ENCODE peak calls at places on chromosome 15, in four cellular contexts. One of them, this sample, is unnamed.

GRCh38 chr15:82571722-82572222 is 31.5 kb upstream of the RPS17 start:
- DNase-seq in astrocyte of the spinal cord: peak; percentile 60
- DNase-seq in spleen: no peak
- DNase-seq in activated CD8-positive, alpha-beta T cell treated with anti-CD3 and anti-CD28 coated beads for 36 hours: peak; percentile 3
- DNase-seq in this sample: no peak

GRCh38 chr15:64637412-64637811 is 138.0 kb downstream of the RBPMS2 start:
- DNase-seq in activated CD8-positive, alpha-beta T cell treated with anti-CD3 and anti-CD28 coated beads for 36 hours: no peak
- DNase-seq in spleen: no peak
- DNase-seq in astrocyte of the spinal cord: no peak
- DNase-seq in this sample: no peak

GRCh38 chr15:47688573-47689086 is 28.7 kb upstream of the SEMA6D start:
- DNase-seq in activated CD8-positive, alpha-beta T cell treated with anti-CD3 and anti-CD28 coated beads for 36 hours: no peak
- DNase-seq in spleen: no peak
- DNase-seq in astrocyte of the spinal cord: peak; percentile 32
- DNase-seq in this sample: no peak

GRCh38 chr15:53472883-53473282 is 286.6 kb downstream of the WDR72 start:
- DNase-seq in spleen: no peak
- DNase-seq in astrocyte of the spinal cord: no peak
- DNase-seq in activated CD8-positive, alpha-beta T cell treated with anti-CD3 and anti-CD28 coated beads for 36 hours: no peak
- DNase-seq in this sample: no peak

GRCh38 chr15:70323111-70323851 is 225.6 kb upstream of the TLE3 start:
- DNase-seq in astrocyte of the spinal cord: peak; percentile 60
- DNase-seq in activated CD8-positive, alpha-beta T cell treated with anti-CD3 and anti-CD28 coated beads for 36 hours: no peak
- DNase-seq in spleen: no peak
- DNase-seq in this sample: no peak

GRCh38 chr15:74225928-74226327 is 10.2 kb upstream of the CCDC33 start:
- DNase-seq in spleen: no peak
- DNase-seq in astrocyte of the spinal cord: no peak
- DNase-seq in activated CD8-positive, alpha-beta T cell treated with anti-CD3 and anti-CD28 coated beads for 36 hours: no peak
- DNase-seq in this sample: no peak

GRCh38 chr15:47194718-47195117 is 522.6 kb upstream of the SEMA6D start:
- DNase-seq in activated CD8-positive, alpha-beta T cell treated with anti-CD3 and anti-CD28 coated beads for 36 hours: no peak
- DNase-seq in astrocyte of the spinal cord: peak; percentile 54
- DNase-seq in spleen: no peak
- DNase-seq in this sample: no peak

GRCh38 chr15:29097168-29097567 is 172.5 kb downstream of the NSMCE3 start:
- DNase-seq in activated CD8-positive, alpha-beta T cell treated with anti-CD3 and anti-CD28 coated beads for 36 hours: no peak
- DNase-seq in astrocyte of the spinal cord: no peak
- DNase-seq in spleen: peak; percentile 72
- DNase-seq in this sample: peak; percentile 91

GRCh38 chr15:67266870-67267269 is 12.3 kb downstream of the IQCH start:
- DNase-seq in activated CD8-positive, alpha-beta T cell treated with anti-CD3 and anti-CD28 coated beads for 36 hours: no peak
- DNase-seq in spleen: no peak
- DNase-seq in astrocyte of the spinal cord: no peak
- DNase-seq in this sample: no peak

GRCh38 chr15:39845582-39845981 is 62.9 kb upstream of the FSIP1 start:
- DNase-seq in spleen: no peak
- DNase-seq in activated CD8-positive, alpha-beta T cell treated with anti-CD3 and anti-CD28 coated beads for 36 hours: no peak
- DNase-seq in astrocyte of the spinal cord: no peak
- DNase-seq in this sample: no peak

GRCh38 chr15:39172380-39173281 is 408.2 kb upstream of the THBS1 start:
- DNase-seq in astrocyte of the spinal cord: peak; percentile 77
- DNase-seq in spleen: no peak
- DNase-seq in activated CD8-positive, alpha-beta T cell treated with anti-CD3 and anti-CD28 coated beads for 36 hours: no peak
- DNase-seq in this sample: no peak

GRCh38 chr15:69319384-69320375 is 21.0 kb downstream of the PAQR5 start:
- DNase-seq in spleen: no peak
- DNase-seq in astrocyte of the spinal cord: no peak
- DNase-seq in activated CD8-positive, alpha-beta T cell treated with anti-CD3 and anti-CD28 coated beads for 36 hours: no peak
- DNase-seq in this sample: no peak

GRCh38 chr15:78944669-78945407 is at the start of gene CTSH:
- DNase-seq in astrocyte of the spinal cord: no peak
- DNase-seq in spleen: peak; percentile 96
- DNase-seq in activated CD8-positive, alpha-beta T cell treated with anti-CD3 and anti-CD28 coated beads for 36 hours: peak; percentile 76
- DNase-seq in this sample: peak; percentile 92

GRCh38 chr15:64284037-64284436 is 71.9 kb downstream of the CSNK1G1 start:
- DNase-seq in spleen: no peak
- DNase-seq in astrocyte of the spinal cord: peak; percentile 63
- DNase-seq in activated CD8-positive, alpha-beta T cell treated with anti-CD3 and anti-CD28 coated beads for 36 hours: no peak
- DNase-seq in this sample: no peak

GRCh38 chr15:40493089-40493840 is 22.5 kb downstream of the CHST14 start:
- DNase-seq in astrocyte of the spinal cord: no peak
- DNase-seq in activated CD8-positive, alpha-beta T cell treated with anti-CD3 and anti-CD28 coated beads for 36 hours: peak; percentile 84
- DNase-seq in spleen: no peak
- DNase-seq in this sample: no peak

GRCh38 chr15:67126551-67127333 is 61.3 kb downstream of the SMAD3 start:
- DNase-seq in spleen: peak; percentile 42
- DNase-seq in astrocyte of the spinal cord: no peak
- DNase-seq in activated CD8-positive, alpha-beta T cell treated with anti-CD3 and anti-CD28 coated beads for 36 hours: no peak
- DNase-seq in this sample: no peak

GRCh38 chr15:41928637-41929620 is 35.1 kb upstream of the SPTBN5 start:
- DNase-seq in activated CD8-positive, alpha-beta T cell treated with anti-CD3 and anti-CD28 coated beads for 36 hours: peak; percentile 45
- DNase-seq in astrocyte of the spinal cord: no peak
- DNase-seq in spleen: peak; percentile 87
- DNase-seq in this sample: no peak

GRCh38 chr15:88890495-88890894 is 4.8 kb downstream of the HAPLN3 start:
- DNase-seq in activated CD8-positive, alpha-beta T cell treated with anti-CD3 and anti-CD28 coated beads for 36 hours: no peak
- DNase-seq in astrocyte of the spinal cord: peak; percentile 20
- DNase-seq in spleen: no peak
- DNase-seq in this sample: no peak

GRCh38 chr15:70477750-70478250 is 285.6 kb downstream of the UACA start:
- DNase-seq in spleen: peak; percentile 54
- DNase-seq in activated CD8-positive, alpha-beta T cell treated with anti-CD3 and anti-CD28 coated beads for 36 hours: no peak
- DNase-seq in astrocyte of the spinal cord: no peak
- DNase-seq in this sample: peak; percentile 64

GRCh38 chr15:79962178-79962577 is 8.8 kb downstream of the BCL2A1 start:
- DNase-seq in activated CD8-positive, alpha-beta T cell treated with anti-CD3 and anti-CD28 coated beads for 36 hours: no peak
- DNase-seq in astrocyte of the spinal cord: no peak
- DNase-seq in spleen: no peak
- DNase-seq in this sample: no peak

GRCh38 chr15:79494392-79494909 is 62.3 kb downstream of the MINAR1 start:
- DNase-seq in activated CD8-positive, alpha-beta T cell treated with anti-CD3 and anti-CD28 coated beads for 36 hours: no peak
- DNase-seq in astrocyte of the spinal cord: no peak
- DNase-seq in spleen: no peak
- DNase-seq in this sample: no peak

GRCh38 chr15:85580914-85581313 is 200.5 kb downstream of the AKAP13 start:
- DNase-seq in spleen: peak; percentile 88
- DNase-seq in astrocyte of the spinal cord: no peak
- DNase-seq in activated CD8-positive, alpha-beta T cell treated with anti-CD3 and anti-CD28 coated beads for 36 hours: peak; percentile 84
- DNase-seq in this sample: no peak

GRCh38 chr15:90101130-90101968 is 919 bp downstream of the IDH2 start:
- DNase-seq in astrocyte of the spinal cord: no peak
- DNase-seq in spleen: peak; percentile 91
- DNase-seq in activated CD8-positive, alpha-beta T cell treated with anti-CD3 and anti-CD28 coated beads for 36 hours: peak; percentile 57
- DNase-seq in this sample: no peak

GRCh38 chr15:28021281-28022039 is 77.7 kb downstream of the OCA2 start:
- DNase-seq in astrocyte of the spinal cord: peak; percentile 96
- DNase-seq in activated CD8-positive, alpha-beta T cell treated with anti-CD3 and anti-CD28 coated beads for 36 hours: peak; percentile 27
- DNase-seq in spleen: no peak
- DNase-seq in this sample: no peak

GRCh38 chr15:74995779-74996765 is 709 bp downstream of the SCAMP5 start:
- DNase-seq in astrocyte of the spinal cord: no peak
- DNase-seq in activated CD8-positive, alpha-beta T cell treated with anti-CD3 and anti-CD28 coated beads for 36 hours: no peak
- DNase-seq in spleen: peak; percentile 66
- DNase-seq in this sample: no peak

GRCh38 chr15:75578206-75578947 is 738 bp downstream of the PTPN9 start:
- DNase-seq in astrocyte of the spinal cord: no peak
- DNase-seq in activated CD8-positive, alpha-beta T cell treated with anti-CD3 and anti-CD28 coated beads for 36 hours: peak; percentile 15
- DNase-seq in spleen: peak; percentile 89
- DNase-seq in this sample: no peak

GRCh38 chr15:83516935-83517334 is 69.8 kb downstream of the SH3GL3 start:
- DNase-seq in activated CD8-positive, alpha-beta T cell treated with anti-CD3 and anti-CD28 coated beads for 36 hours: no peak
- DNase-seq in spleen: no peak
- DNase-seq in astrocyte of the spinal cord: peak; percentile 6
- DNase-seq in this sample: no peak

GRCh38 chr15:67083135-67083766 is 17.8 kb downstream of the SMAD3 start:
- DNase-seq in astrocyte of the spinal cord: no peak
- DNase-seq in spleen: no peak
- DNase-seq in activated CD8-positive, alpha-beta T cell treated with anti-CD3 and anti-CD28 coated beads for 36 hours: no peak
- DNase-seq in this sample: no peak

GRCh38 chr15:95937128-95937528 is 393.4 kb upstream of the NR2F2 start:
- DNase-seq in activated CD8-positive, alpha-beta T cell treated with anti-CD3 and anti-CD28 coated beads for 36 hours: no peak
- DNase-seq in spleen: no peak
- DNase-seq in astrocyte of the spinal cord: no peak
- DNase-seq in this sample: no peak

GRCh38 chr15:59332009-59332408 is 40.7 kb downstream of the MYO1E start:
- DNase-seq in activated CD8-positive, alpha-beta T cell treated with anti-CD3 and anti-CD28 coated beads for 36 hours: no peak
- DNase-seq in astrocyte of the spinal cord: no peak
- DNase-seq in spleen: no peak
- DNase-seq in this sample: no peak

GRCh38 chr15:33089878-33090757 is 104.4 kb downstream of the FMN1 start:
- DNase-seq in activated CD8-positive, alpha-beta T cell treated with anti-CD3 and anti-CD28 coated beads for 36 hours: no peak
- DNase-seq in spleen: no peak
- DNase-seq in astrocyte of the spinal cord: peak; percentile 75
- DNase-seq in this sample: no peak

GRCh38 chr15:38559908-38560307 is 4.7 kb downstream of the RASGRP1 start:
- DNase-seq in astrocyte of the spinal cord: no peak
- DNase-seq in activated CD8-positive, alpha-beta T cell treated with anti-CD3 and anti-CD28 coated beads for 36 hours: no peak
- DNase-seq in spleen: no peak
- DNase-seq in this sample: no peak

GRCh38 chr15:58517682-58518525 is 86.1 kb downstream of the LIPC start:
- DNase-seq in activated CD8-positive, alpha-beta T cell treated with anti-CD3 and anti-CD28 coated beads for 36 hours: peak; percentile 43
- DNase-seq in spleen: no peak
- DNase-seq in astrocyte of the spinal cord: no peak
- DNase-seq in this sample: no peak

GRCh38 chr15:52011711-52012144 is 7.3 kb upstream of the MAPK6 start:
- DNase-seq in spleen: no peak
- DNase-seq in activated CD8-positive, alpha-beta T cell treated with anti-CD3 and anti-CD28 coated beads for 36 hours: no peak
- DNase-seq in astrocyte of the spinal cord: no peak
- DNase-seq in this sample: no peak

GRCh38 chr15:95087253-95087609 is 855.9 kb downstream of the MCTP2 start:
- DNase-seq in activated CD8-positive, alpha-beta T cell treated with anti-CD3 and anti-CD28 coated beads for 36 hours: no peak
- DNase-seq in spleen: no peak
- DNase-seq in astrocyte of the spinal cord: peak; percentile 33
- DNase-seq in this sample: no peak

DNA sequence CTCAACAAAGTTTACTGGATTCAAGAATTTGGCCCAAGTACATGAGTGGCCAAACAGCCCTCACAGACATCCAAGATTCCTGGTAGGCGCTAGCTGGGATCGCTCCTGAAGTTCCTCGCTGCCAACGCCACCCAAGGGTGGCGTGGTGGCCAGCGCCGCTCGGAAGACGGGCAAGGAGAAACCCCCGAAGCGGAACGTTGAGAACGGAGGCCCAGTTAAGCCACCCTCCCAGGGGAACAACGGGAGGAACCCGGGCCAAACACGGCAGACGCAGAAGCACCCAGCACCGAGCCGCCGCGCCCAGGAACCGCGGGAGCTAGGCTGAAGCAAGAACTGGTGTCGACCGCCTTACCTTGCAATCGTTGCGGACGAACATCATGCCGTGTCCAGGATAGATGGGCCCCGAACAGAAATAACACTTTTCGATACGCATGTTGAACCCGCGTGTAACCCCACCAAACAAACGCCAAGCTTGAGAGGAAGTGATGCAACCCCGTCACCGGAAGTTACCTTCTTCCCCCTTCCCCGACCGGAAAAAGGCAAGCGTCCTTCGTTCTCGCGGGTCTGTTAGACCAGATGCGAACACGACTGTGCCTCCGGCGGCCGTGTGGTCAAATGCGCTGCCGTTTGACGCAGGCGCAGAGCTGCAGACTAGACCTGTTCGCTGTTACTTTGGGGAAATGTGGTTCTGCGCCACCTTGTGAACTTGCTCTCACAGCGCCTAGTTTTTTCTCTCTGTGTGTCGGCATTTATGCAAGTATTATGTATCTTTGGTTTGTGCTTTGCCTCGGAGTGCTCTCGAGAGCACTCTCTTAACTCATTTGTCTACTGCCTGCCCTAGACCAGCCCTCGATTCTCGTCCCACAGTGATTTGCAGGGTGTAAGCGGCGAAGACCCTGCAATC is at the start of gene RSL24D1:
- DNase-seq in activated CD8-positive, alpha-beta T cell treated with anti-CD3 and anti-CD28 coated beads for 36 hours: peak; percentile 98
- DNase-seq in spleen: peak; percentile 99
- DNase-seq in astrocyte of the spinal cord: peak; percentile 99
- DNase-seq in this sample: peak; percentile 97
- TF ChIP-seq CTCF in activated CD8-positive, alpha-beta T cell treated with anti-CD3 and anti-CD28 coated beads for 36 hours: peak; percentile 38
- TF ChIP-seq CTCF in spleen: peak; percentile 63
- TF ChIP-seq CTCF in astrocyte of the spinal cord: peak; percentile 38
- TF ChIP-seq CTCF in this sample: peak; percentile 69

GRCh38 chr15:57329582-57330367 is 46.5 kb upstream of the CGNL1 start:
- DNase-seq in spleen: no peak
- DNase-seq in activated CD8-positive, alpha-beta T cell treated with anti-CD3 and anti-CD28 coated beads for 36 hours: peak; percentile 4
- DNase-seq in astrocyte of the spinal cord: no peak
- DNase-seq in this sample: no peak
- TF ChIP-seq CTCF in spleen: no peak
- TF ChIP-seq CTCF in activated CD8-positive, alpha-beta T cell treated with anti-CD3 and anti-CD28 coated beads for 36 hours: no peak
- TF ChIP-seq CTCF in astrocyte of the spinal cord: no peak
- TF ChIP-seq CTCF in this sample: no peak

DNA sequence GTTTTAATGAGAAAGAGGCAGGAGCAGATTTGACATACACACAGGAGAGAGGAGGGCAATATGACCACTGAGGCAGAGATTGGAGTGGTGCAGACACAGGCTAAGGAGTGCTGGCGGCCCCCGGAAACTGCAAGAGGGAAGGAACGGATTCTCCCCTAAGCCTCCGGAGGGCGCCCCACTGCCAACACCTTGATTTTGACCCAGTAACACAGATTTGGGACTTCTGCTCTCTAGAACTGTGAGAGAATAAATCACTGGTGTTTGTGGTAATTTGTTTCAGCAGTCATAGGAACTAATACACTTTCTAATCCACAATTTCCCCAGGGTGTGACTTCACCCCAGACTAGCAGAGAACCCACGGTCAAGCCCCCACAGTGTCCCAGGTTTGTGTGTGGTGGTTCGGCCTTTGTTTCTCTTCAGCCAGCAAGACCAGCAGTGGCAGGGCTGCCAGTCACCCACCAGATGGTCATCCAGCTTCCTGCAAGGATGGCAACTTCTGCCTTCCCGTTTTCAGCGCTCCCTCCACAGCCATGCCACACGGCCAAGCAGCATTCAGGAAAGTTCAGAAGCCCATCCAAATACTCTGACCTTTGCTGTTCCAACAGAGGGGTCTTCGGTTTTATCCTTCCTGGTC is 23.6 kb upstream of the TSPAN3 start:
- DNase-seq in spleen: no peak
- DNase-seq in astrocyte of the spinal cord: no peak
- DNase-seq in activated CD8-positive, alpha-beta T cell treated with anti-CD3 and anti-CD28 coated beads for 36 hours: peak; percentile 34
- DNase-seq in this sample: no peak
- TF ChIP-seq CTCF in spleen: no peak
- TF ChIP-seq CTCF in astrocyte of the spinal cord: peak; percentile 30
- TF ChIP-seq CTCF in activated CD8-positive, alpha-beta T cell treated with anti-CD3 and anti-CD28 coated beads for 36 hours: peak; percentile 36
- TF ChIP-seq CTCF in this sample: peak; percentile 55

GRCh38 chr15:62745621-62746180 is 296.8 kb upstream of the TPM1 start:
- DNase-seq in activated CD8-positive, alpha-beta T cell treated with anti-CD3 and anti-CD28 coated beads for 36 hours: no peak
- DNase-seq in astrocyte of the spinal cord: no peak
- DNase-seq in spleen: no peak
- DNase-seq in this sample: no peak

GRCh38 chr15:62739507-62739906 is 303.0 kb upstream of the TPM1 start:
- DNase-seq in astrocyte of the spinal cord: peak; percentile 37
- DNase-seq in activated CD8-positive, alpha-beta T cell treated with anti-CD3 and anti-CD28 coated beads for 36 hours: no peak
- DNase-seq in spleen: no peak
- DNase-seq in this sample: no peak

GRCh38 chr15:62741106-62741505 is 301.4 kb upstream of the TPM1 start:
- DNase-seq in astrocyte of the spinal cord: no peak
- DNase-seq in spleen: no peak
- DNase-seq in activated CD8-positive, alpha-beta T cell treated with anti-CD3 and anti-CD28 coated beads for 36 hours: no peak
- DNase-seq in this sample: no peak

GRCh38 chr15:62740141-62741004 is 302.2 kb upstream of the TPM1 start:
- DNase-seq in spleen: no peak
- DNase-seq in activated CD8-positive, alpha-beta T cell treated with anti-CD3 and anti-CD28 coated beads for 36 hours: no peak
- DNase-seq in astrocyte of the spinal cord: no peak
- DNase-seq in this sample: no peak

GRCh38 chr15:62742409-62743171 is 300.0 kb upstream of the TPM1 start:
- DNase-seq in astrocyte of the spinal cord: peak; percentile 73
- DNase-seq in activated CD8-positive, alpha-beta T cell treated with anti-CD3 and anti-CD28 coated beads for 36 hours: peak; percentile 55
- DNase-seq in spleen: no peak
- DNase-seq in this sample: no peak
- TF ChIP-seq CTCF in astrocyte of the spinal cord: peak; percentile 90
- TF ChIP-seq CTCF in activated CD8-positive, alpha-beta T cell treated with anti-CD3 and anti-CD28 coated beads for 36 hours: peak; percentile 91
- TF ChIP-seq CTCF in spleen: peak; percentile 67
- TF ChIP-seq CTCF in this sample: peak; percentile 94

This sample was measured in chondrocyte.